ENCODE peak calls at places on chromosomes 3 and 15, in seven cellular contexts. One of them, this sample, is unnamed.

GRCh38 chr3:142857056-142857455 is 31.8 kb downstream of the PCOLCE2 start:
- DNase-seq in effector memory CD8-positive, alpha-beta T cell: no peak
- DNase-seq in RKO: peak
- DNase-seq in colonic mucosa: no peak
- DNase-seq in stimulated activated CD8-positive, alpha-beta memory T cell treated with anti-CD3 and anti-CD28 coated beads, Interleukin-15, amount 100 ng/mL, for 4 hours: no peak
- DNase-seq in LoVo: no peak
- DNase-seq in AG10803: no peak
- DNase-seq in this sample: no peak

GRCh38 chr15:47551079-47551478 is 166.2 kb upstream of the SEMA6D start:
- DNase-seq in effector memory CD8-positive, alpha-beta T cell: no peak
- DNase-seq in AG10803: no peak
- DNase-seq in RKO: no peak
- DNase-seq in LoVo: no peak
- DNase-seq in stimulated activated CD8-positive, alpha-beta memory T cell treated with anti-CD3 and anti-CD28 coated beads, Interleukin-15, amount 100 ng/mL, for 4 hours: no peak
- DNase-seq in colonic mucosa: no peak
- DNase-seq in this sample: no peak

GRCh38 chr15:78638658-78639314 is 2.2 kb downstream of the CHRNB4 start:
- DNase-seq in RKO: peak
- DNase-seq in effector memory CD8-positive, alpha-beta T cell: no peak
- DNase-seq in colonic mucosa: peak
- DNase-seq in AG10803: peak
- DNase-seq in stimulated activated CD8-positive, alpha-beta memory T cell treated with anti-CD3 and anti-CD28 coated beads, Interleukin-15, amount 100 ng/mL, for 4 hours: no peak
- DNase-seq in LoVo: peak
- DNase-seq in this sample: peak

GRCh38 chr3:5732081-5732480 is 544.6 kb downstream of the EDEM1 start:
- DNase-seq in AG10803: no peak
- DNase-seq in LoVo: no peak
- DNase-seq in effector memory CD8-positive, alpha-beta T cell: no peak
- DNase-seq in stimulated activated CD8-positive, alpha-beta memory T cell treated with anti-CD3 and anti-CD28 coated beads, Interleukin-15, amount 100 ng/mL, for 4 hours: no peak
- DNase-seq in colonic mucosa: no peak
- DNase-seq in RKO: no peak
- DNase-seq in this sample: no peak

GRCh38 chr3:59451041-59451763 is 401.4 kb upstream of the CFAP20DC start:
- DNase-seq in colonic mucosa: peak
- DNase-seq in RKO: no peak
- DNase-seq in stimulated activated CD8-positive, alpha-beta memory T cell treated with anti-CD3 and anti-CD28 coated beads, Interleukin-15, amount 100 ng/mL, for 4 hours: peak
- DNase-seq in AG10803: peak
- DNase-seq in LoVo: no peak
- DNase-seq in effector memory CD8-positive, alpha-beta T cell: peak
- DNase-seq in this sample: peak

GRCh38 chr3:24157106-24157505 is 212.0 kb downstream of the NR1D2 start:
- DNase-seq in colonic mucosa: no peak
- DNase-seq in stimulated activated CD8-positive, alpha-beta memory T cell treated with anti-CD3 and anti-CD28 coated beads, Interleukin-15, amount 100 ng/mL, for 4 hours: no peak
- DNase-seq in LoVo: no peak
- DNase-seq in effector memory CD8-positive, alpha-beta T cell: no peak
- DNase-seq in AG10803: no peak
- DNase-seq in RKO: no peak
- DNase-seq in this sample: no peak

GRCh38 chr15:74233864-74234597 is 2.1 kb upstream of the CCDC33 start:
- DNase-seq in colonic mucosa: no peak
- DNase-seq in effector memory CD8-positive, alpha-beta T cell: no peak
- DNase-seq in AG10803: no peak
- DNase-seq in stimulated activated CD8-positive, alpha-beta memory T cell treated with anti-CD3 and anti-CD28 coated beads, Interleukin-15, amount 100 ng/mL, for 4 hours: no peak
- DNase-seq in LoVo: no peak
- DNase-seq in RKO: no peak
- DNase-seq in this sample: peak

GRCh38 chr3:38984110-38984509 is 67.6 kb downstream of the SCN11A start:
- DNase-seq in stimulated activated CD8-positive, alpha-beta memory T cell treated with anti-CD3 and anti-CD28 coated beads, Interleukin-15, amount 100 ng/mL, for 4 hours: no peak
- DNase-seq in effector memory CD8-positive, alpha-beta T cell: no peak
- DNase-seq in LoVo: no peak
- DNase-seq in colonic mucosa: no peak
- DNase-seq in RKO: no peak
- DNase-seq in AG10803: no peak
- DNase-seq in this sample: no peak

GRCh38 chr3:23459437-23459836 is 256.3 kb downstream of the UBE2E2 start:
- DNase-seq in AG10803: no peak
- DNase-seq in colonic mucosa: no peak
- DNase-seq in effector memory CD8-positive, alpha-beta T cell: no peak
- DNase-seq in RKO: no peak
- DNase-seq in stimulated activated CD8-positive, alpha-beta memory T cell treated with anti-CD3 and anti-CD28 coated beads, Interleukin-15, amount 100 ng/mL, for 4 hours: no peak
- DNase-seq in LoVo: no peak
- DNase-seq in this sample: no peak

GRCh38 chr15:96416934-96417759 is 86.6 kb downstream of the NR2F2 start:
- DNase-seq in RKO: no peak
- DNase-seq in stimulated activated CD8-positive, alpha-beta memory T cell treated with anti-CD3 and anti-CD28 coated beads, Interleukin-15, amount 100 ng/mL, for 4 hours: no peak
- DNase-seq in LoVo: no peak
- DNase-seq in effector memory CD8-positive, alpha-beta T cell: no peak
- DNase-seq in colonic mucosa: no peak
- DNase-seq in AG10803: no peak
- DNase-seq in this sample: peak

GRCh38 chr3:196055267-196055666 is 26.6 kb downstream of the TFRC start:
- DNase-seq in RKO: no peak
- DNase-seq in stimulated activated CD8-positive, alpha-beta memory T cell treated with anti-CD3 and anti-CD28 coated beads, Interleukin-15, amount 100 ng/mL, for 4 hours: no peak
- DNase-seq in effector memory CD8-positive, alpha-beta T cell: no peak
- DNase-seq in colonic mucosa: no peak
- DNase-seq in AG10803: no peak
- DNase-seq in LoVo: no peak
- DNase-seq in this sample: no peak

GRCh38 chr3:193520738-193521137 is 34.0 kb downstream of the ATP13A4 start:
- DNase-seq in effector memory CD8-positive, alpha-beta T cell: no peak
- DNase-seq in stimulated activated CD8-positive, alpha-beta memory T cell treated with anti-CD3 and anti-CD28 coated beads, Interleukin-15, amount 100 ng/mL, for 4 hours: no peak
- DNase-seq in AG10803: no peak
- DNase-seq in RKO: no peak
- DNase-seq in colonic mucosa: no peak
- DNase-seq in LoVo: no peak
- DNase-seq in this sample: no peak

GRCh38 chr3:160686955-160687535 is 10.1 kb downstream of the ARL14 start:
- DNase-seq in colonic mucosa: no peak
- DNase-seq in LoVo: no peak
- DNase-seq in effector memory CD8-positive, alpha-beta T cell: no peak
- DNase-seq in RKO: peak
- DNase-seq in stimulated activated CD8-positive, alpha-beta memory T cell treated with anti-CD3 and anti-CD28 coated beads, Interleukin-15, amount 100 ng/mL, for 4 hours: no peak
- DNase-seq in AG10803: peak
- DNase-seq in this sample: peak

GRCh38 chr15:90529369-90530249 is at the start of gene CRTC3:
- DNase-seq in stimulated activated CD8-positive, alpha-beta memory T cell treated with anti-CD3 and anti-CD28 coated beads, Interleukin-15, amount 100 ng/mL, for 4 hours: no peak
- DNase-seq in effector memory CD8-positive, alpha-beta T cell: peak
- DNase-seq in colonic mucosa: peak
- DNase-seq in LoVo: peak
- DNase-seq in AG10803: peak
- DNase-seq in RKO: peak
- DNase-seq in this sample: peak

GRCh38 chr3:25424238-25425013 is 3.6 kb upstream of the RARB start:
- DNase-seq in LoVo: no peak
- DNase-seq in RKO: no peak
- DNase-seq in effector memory CD8-positive, alpha-beta T cell: no peak
- DNase-seq in AG10803: peak
- DNase-seq in stimulated activated CD8-positive, alpha-beta memory T cell treated with anti-CD3 and anti-CD28 coated beads, Interleukin-15, amount 100 ng/mL, for 4 hours: no peak
- DNase-seq in colonic mucosa: no peak
- DNase-seq in this sample: no peak

GRCh38 chr3:7194081-7194835 is 333.3 kb downstream of the GRM7 start:
- DNase-seq in AG10803: no peak
- DNase-seq in effector memory CD8-positive, alpha-beta T cell: no peak
- DNase-seq in LoVo: no peak
- DNase-seq in stimulated activated CD8-positive, alpha-beta memory T cell treated with anti-CD3 and anti-CD28 coated beads, Interleukin-15, amount 100 ng/mL, for 4 hours: no peak
- DNase-seq in colonic mucosa: no peak
- DNase-seq in RKO: no peak
- DNase-seq in this sample: no peak

GRCh38 chr3:50445919-50446318 is 57.5 kb downstream of the CACNA2D2 start:
- DNase-seq in colonic mucosa: peak
- DNase-seq in effector memory CD8-positive, alpha-beta T cell: no peak
- DNase-seq in LoVo: no peak
- DNase-seq in AG10803: no peak
- DNase-seq in stimulated activated CD8-positive, alpha-beta memory T cell treated with anti-CD3 and anti-CD28 coated beads, Interleukin-15, amount 100 ng/mL, for 4 hours: no peak
- DNase-seq in RKO: no peak
- DNase-seq in this sample: no peak

GRCh38 chr3:28575748-28576589 is 227.3 kb upstream of the AZI2 start:
- DNase-seq in LoVo: no peak
- DNase-seq in stimulated activated CD8-positive, alpha-beta memory T cell treated with anti-CD3 and anti-CD28 coated beads, Interleukin-15, amount 100 ng/mL, for 4 hours: no peak
- DNase-seq in AG10803: peak
- DNase-seq in colonic mucosa: no peak
- DNase-seq in RKO: no peak
- DNase-seq in effector memory CD8-positive, alpha-beta T cell: no peak
- DNase-seq in this sample: no peak

GRCh38 chr3:183328164-183328563 is 75.1 kb downstream of the B3GNT5 start:
- DNase-seq in RKO: no peak
- DNase-seq in colonic mucosa: no peak
- DNase-seq in AG10803: no peak
- DNase-seq in LoVo: no peak
- DNase-seq in stimulated activated CD8-positive, alpha-beta memory T cell treated with anti-CD3 and anti-CD28 coated beads, Interleukin-15, amount 100 ng/mL, for 4 hours: no peak
- DNase-seq in effector memory CD8-positive, alpha-beta T cell: no peak
- DNase-seq in this sample: no peak

GRCh38 chr3:174202561-174202960 is 656.6 kb upstream of the NAALADL2 start:
- DNase-seq in LoVo: no peak
- DNase-seq in colonic mucosa: no peak
- DNase-seq in stimulated activated CD8-positive, alpha-beta memory T cell treated with anti-CD3 and anti-CD28 coated beads, Interleukin-15, amount 100 ng/mL, for 4 hours: no peak
- DNase-seq in effector memory CD8-positive, alpha-beta T cell: no peak
- DNase-seq in AG10803: peak
- DNase-seq in RKO: no peak
- DNase-seq in this sample: no peak

GRCh38 chr3:38473229-38473628 is 19.5 kb downstream of the ACVR2B start:
- DNase-seq in LoVo: no peak
- DNase-seq in RKO: no peak
- DNase-seq in stimulated activated CD8-positive, alpha-beta memory T cell treated with anti-CD3 and anti-CD28 coated beads, Interleukin-15, amount 100 ng/mL, for 4 hours: no peak
- DNase-seq in effector memory CD8-positive, alpha-beta T cell: no peak
- DNase-seq in AG10803: no peak
- DNase-seq in colonic mucosa: no peak
- DNase-seq in this sample: no peak

GRCh38 chr3:192833177-192833890 is 84.3 kb downstream of the MB21D2 start:
- DNase-seq in LoVo: no peak
- DNase-seq in colonic mucosa: no peak
- DNase-seq in stimulated activated CD8-positive, alpha-beta memory T cell treated with anti-CD3 and anti-CD28 coated beads, Interleukin-15, amount 100 ng/mL, for 4 hours: no peak
- DNase-seq in AG10803: peak
- DNase-seq in effector memory CD8-positive, alpha-beta T cell: no peak
- DNase-seq in RKO: no peak
- DNase-seq in this sample: peak

GRCh38 chr15:98611808-98612207 is 36.5 kb upstream of the IGF1R start:
- DNase-seq in colonic mucosa: no peak
- DNase-seq in AG10803: no peak
- DNase-seq in LoVo: no peak
- DNase-seq in RKO: no peak
- DNase-seq in effector memory CD8-positive, alpha-beta T cell: no peak
- DNase-seq in stimulated activated CD8-positive, alpha-beta memory T cell treated with anti-CD3 and anti-CD28 coated beads, Interleukin-15, amount 100 ng/mL, for 4 hours: no peak
- DNase-seq in this sample: no peak

GRCh38 chr3:10055097-10055496 is 28.9 kb downstream of the FANCD2 start:
- DNase-seq in effector memory CD8-positive, alpha-beta T cell: no peak
- DNase-seq in stimulated activated CD8-positive, alpha-beta memory T cell treated with anti-CD3 and anti-CD28 coated beads, Interleukin-15, amount 100 ng/mL, for 4 hours: no peak
- DNase-seq in colonic mucosa: no peak
- DNase-seq in LoVo: no peak
- DNase-seq in AG10803: no peak
- DNase-seq in RKO: no peak
- DNase-seq in this sample: no peak

GRCh38 chr3:38396861-38397260 is 50.3 kb downstream of the XYLB start:
- DNase-seq in effector memory CD8-positive, alpha-beta T cell: no peak
- DNase-seq in AG10803: no peak
- DNase-seq in RKO: no peak
- DNase-seq in LoVo: no peak
- DNase-seq in colonic mucosa: no peak
- DNase-seq in stimulated activated CD8-positive, alpha-beta memory T cell treated with anti-CD3 and anti-CD28 coated beads, Interleukin-15, amount 100 ng/mL, for 4 hours: no peak
- DNase-seq in this sample: no peak

GRCh38 chr3:108006077-108006675 is 84.7 kb downstream of the CD47 start:
- DNase-seq in RKO: no peak
- DNase-seq in LoVo: peak
- DNase-seq in AG10803: peak
- DNase-seq in stimulated activated CD8-positive, alpha-beta memory T cell treated with anti-CD3 and anti-CD28 coated beads, Interleukin-15, amount 100 ng/mL, for 4 hours: no peak
- DNase-seq in effector memory CD8-positive, alpha-beta T cell: no peak
- DNase-seq in colonic mucosa: peak
- DNase-seq in this sample: peak

GRCh38 chr3:52004158-52004787 is 8.6 kb upstream of the RPL29 start:
- DNase-seq in AG10803: peak
- DNase-seq in RKO: no peak
- DNase-seq in LoVo: no peak
- DNase-seq in effector memory CD8-positive, alpha-beta T cell: no peak
- DNase-seq in stimulated activated CD8-positive, alpha-beta memory T cell treated with anti-CD3 and anti-CD28 coated beads, Interleukin-15, amount 100 ng/mL, for 4 hours: no peak
- DNase-seq in colonic mucosa: no peak
- DNase-seq in this sample: peak

GRCh38 chr3:196617256-196617655 is 22.2 kb upstream of the NRROS start:
- DNase-seq in colonic mucosa: no peak
- DNase-seq in RKO: no peak
- DNase-seq in effector memory CD8-positive, alpha-beta T cell: no peak
- DNase-seq in AG10803: no peak
- DNase-seq in stimulated activated CD8-positive, alpha-beta memory T cell treated with anti-CD3 and anti-CD28 coated beads, Interleukin-15, amount 100 ng/mL, for 4 hours: no peak
- DNase-seq in LoVo: no peak
- DNase-seq in this sample: no peak

GRCh38 chr15:69272139-69272538 is 26.6 kb upstream of the PAQR5 start:
- DNase-seq in AG10803: no peak
- DNase-seq in colonic mucosa: no peak
- DNase-seq in RKO: no peak
- DNase-seq in LoVo: no peak
- DNase-seq in stimulated activated CD8-positive, alpha-beta memory T cell treated with anti-CD3 and anti-CD28 coated beads, Interleukin-15, amount 100 ng/mL, for 4 hours: no peak
- DNase-seq in effector memory CD8-positive, alpha-beta T cell: no peak
- DNase-seq in this sample: no peak

GRCh38 chr3:160554980-160555379 is 10.4 kb downstream of the KPNA4 start:
- DNase-seq in stimulated activated CD8-positive, alpha-beta memory T cell treated with anti-CD3 and anti-CD28 coated beads, Interleukin-15, amount 100 ng/mL, for 4 hours: no peak
- DNase-seq in colonic mucosa: no peak
- DNase-seq in AG10803: no peak
- DNase-seq in effector memory CD8-positive, alpha-beta T cell: no peak
- DNase-seq in RKO: no peak
- DNase-seq in LoVo: no peak
- DNase-seq in this sample: no peak

GRCh38 chr15:93614446-93615104 is 525.6 kb upstream of the RGMA start:
- DNase-seq in AG10803: no peak
- DNase-seq in effector memory CD8-positive, alpha-beta T cell: no peak
- DNase-seq in stimulated activated CD8-positive, alpha-beta memory T cell treated with anti-CD3 and anti-CD28 coated beads, Interleukin-15, amount 100 ng/mL, for 4 hours: no peak
- DNase-seq in LoVo: no peak
- DNase-seq in colonic mucosa: no peak
- DNase-seq in RKO: no peak
- DNase-seq in this sample: no peak

GRCh38 chr15:65180167-65180566 is 5.0 kb downstream of the CLPX start:
- DNase-seq in LoVo: no peak
- DNase-seq in colonic mucosa: no peak
- DNase-seq in stimulated activated CD8-positive, alpha-beta memory T cell treated with anti-CD3 and anti-CD28 coated beads, Interleukin-15, amount 100 ng/mL, for 4 hours: no peak
- DNase-seq in RKO: no peak
- DNase-seq in AG10803: no peak
- DNase-seq in effector memory CD8-positive, alpha-beta T cell: no peak
- DNase-seq in this sample: no peak

GRCh38 chr15:66006986-66007385 is 137.7 kb downstream of the RAB11A start:
- DNase-seq in stimulated activated CD8-positive, alpha-beta memory T cell treated with anti-CD3 and anti-CD28 coated beads, Interleukin-15, amount 100 ng/mL, for 4 hours: no peak
- DNase-seq in AG10803: no peak
- DNase-seq in effector memory CD8-positive, alpha-beta T cell: no peak
- DNase-seq in RKO: peak
- DNase-seq in LoVo: peak
- DNase-seq in colonic mucosa: no peak
- DNase-seq in this sample: peak

GRCh38 chr3:10192953-10193691 is 28.4 kb downstream of the IRAK2 start:
- DNase-seq in LoVo: no peak
- DNase-seq in effector memory CD8-positive, alpha-beta T cell: peak
- DNase-seq in RKO: peak
- DNase-seq in stimulated activated CD8-positive, alpha-beta memory T cell treated with anti-CD3 and anti-CD28 coated beads, Interleukin-15, amount 100 ng/mL, for 4 hours: peak
- DNase-seq in AG10803: peak
- DNase-seq in colonic mucosa: peak
- DNase-seq in this sample: peak

GRCh38 chr3:146165844-146166243 is 4.9 kb upstream of the PLOD2 start:
- DNase-seq in LoVo: no peak
- DNase-seq in colonic mucosa: no peak
- DNase-seq in effector memory CD8-positive, alpha-beta T cell: no peak
- DNase-seq in RKO: no peak
- DNase-seq in stimulated activated CD8-positive, alpha-beta memory T cell treated with anti-CD3 and anti-CD28 coated beads, Interleukin-15, amount 100 ng/mL, for 4 hours: no peak
- DNase-seq in AG10803: no peak
- DNase-seq in this sample: no peak

GRCh38 chr3:122977645-122978466 is 49.7 kb downstream of the SEMA5B start:
- DNase-seq in colonic mucosa: no peak
- DNase-seq in stimulated activated CD8-positive, alpha-beta memory T cell treated with anti-CD3 and anti-CD28 coated beads, Interleukin-15, amount 100 ng/mL, for 4 hours: no peak
- DNase-seq in RKO: no peak
- DNase-seq in LoVo: no peak
- DNase-seq in effector memory CD8-positive, alpha-beta T cell: no peak
- DNase-seq in AG10803: peak
- DNase-seq in this sample: peak

GRCh38 chr15:99614749-99615288 is 49.0 kb downstream of the MEF2A start:
- DNase-seq in colonic mucosa: no peak
- DNase-seq in RKO: peak
- DNase-seq in stimulated activated CD8-positive, alpha-beta memory T cell treated with anti-CD3 and anti-CD28 coated beads, Interleukin-15, amount 100 ng/mL, for 4 hours: no peak
- DNase-seq in effector memory CD8-positive, alpha-beta T cell: no peak
- DNase-seq in AG10803: no peak
- DNase-seq in LoVo: no peak
- DNase-seq in this sample: peak

GRCh38 chr3:156297582-156297981 is 177.2 kb downstream of the KCNAB1 start:
- DNase-seq in stimulated activated CD8-positive, alpha-beta memory T cell treated with anti-CD3 and anti-CD28 coated beads, Interleukin-15, amount 100 ng/mL, for 4 hours: no peak
- DNase-seq in effector memory CD8-positive, alpha-beta T cell: no peak
- DNase-seq in RKO: no peak
- DNase-seq in colonic mucosa: no peak
- DNase-seq in LoVo: no peak
- DNase-seq in AG10803: no peak
- DNase-seq in this sample: no peak